ENCODE peak calls at places on chromosomes 5 and 9, in four cellular contexts. P, N, O and D are unnamed samples. For H3K4me1, the result is how much of the 10 kb centered on the place peaks cover.

GRCh38 chr9:130321539-130321938 is 56.0 kb downstream of the HMCN2 start:
- DNase-seq in P (no peak), O (no peak), N (no peak), D (no peak)

GRCh38 chr5:125026900-125027731 is 280.7 kb upstream of the ZNF608 start:
- DNase-seq in N (no peak), P (peak), O (no peak), D (no peak)

GRCh38 chr9:100505564-100506159 is 32.7 kb downstream of the TMEFF1 start:
- DNase-seq in O (peak), P (peak), N (peak), D (peak)

GRCh38 chr9:121559183-121559582 is 59.5 kb upstream of the GGTA1 start:
- DNase-seq in N (no peak), O (no peak), P (no peak), D (no peak)

GRCh38 chr5:178304761-178305645 is 72.4 kb upstream of the PHYKPL start:
- DNase-seq in N (no peak), P (no peak), O (no peak), D (no peak)

GRCh38 chr9:26833792-26834191 is 58.8 kb downstream of the CAAP1 start:
- DNase-seq in N (no peak), P (no peak), O (no peak), D (no peak)

GRCh38 chr5:9241459-9241858 is 304.4 kb downstream of the SEMA5A start:
- DNase-seq in N (no peak), O (no peak), P (no peak), D (no peak)

GRCh38 chr5:132272341-132273210 is 15.1 kb downstream of the PDLIM4 start:
- DNase-seq in N (peak), P (peak), O (peak), D (peak)

GRCh38 chr9:77013932-77014596 is 5.4 kb upstream of the FOXB2 start:
- DNase-seq in O (no peak), N (no peak), P (no peak), D (no peak)

GRCh38 chr9:88980732-88981336 is 10.4 kb upstream of the S1PR3 start:
- DNase-seq in N (no peak), P (no peak), O (no peak), D (no peak)

GRCh38 chr5:73544429-73545402 is 20.7 kb downstream of the ANKRA2 start:
- DNase-seq in P (peak), N (no peak), O (no peak), D (no peak)

GRCh38 chr9:106897223-106897622 is 34.3 kb downstream of the ZNF462 start:
- DNase-seq in N (no peak), P (no peak), O (no peak), D (no peak)

GRCh38 chr5:93874491-93874890 is 133.1 kb upstream of the POU5F2 start:
- DNase-seq in N (no peak), O (no peak), P (no peak), D (no peak)

GRCh38 chr5:6134281-6134680 is 244.1 kb downstream of the MED10 start:
- DNase-seq in N (no peak), P (no peak), O (no peak), D (no peak)

GRCh38 chr5:9059920-9060691 is 485.8 kb downstream of the SEMA5A start:
- DNase-seq in P (no peak), N (no peak), O (no peak), D (peak)

GRCh38 chr5:37875051-37875787 is 35.4 kb upstream of the GDNF start:
- DNase-seq in O (no peak), P (no peak), N (no peak), D (no peak)

GRCh38 chr9:134551657-134552348 is 89.8 kb upstream of the COL5A1 start:
- DNase-seq in N (no peak), P (no peak), O (no peak), D (peak)

GRCh38 chr5:161399996-161400562 is 146.4 kb downstream of the GABRB2 start:
- DNase-seq in O (no peak), P (no peak), N (no peak), D (no peak)

GRCh38 chr5:73030995-73031394 is 75.2 kb downstream of the FCHO2 start:
- DNase-seq in O (no peak), P (no peak), N (no peak), D (no peak)

GRCh38 chr9:118088075-118088474 is 383.9 kb downstream of the TLR4 start:
- DNase-seq in P (no peak), N (no peak), O (no peak), D (no peak)

GRCh38 chr9:752201-752600 is 89.3 kb upstream of the DMRT1 start:
- DNase-seq in N (no peak), P (no peak), O (no peak), D (peak)

GRCh38 chr5:178529080-178529479 is 61.1 kb downstream of the COL23A1 start:
- DNase-seq in P (no peak), O (no peak), N (no peak), D (peak)

GRCh38 chr5:7875151-7875550 is 6.2 kb downstream of the MTRR start:
- DNase-seq in P (no peak), O (no peak), N (no peak), D (no peak)
- H3K4me1 ChIP-seq in P (under half), O (under half), N (under half), D (under half)

GRCh38 chr9:37201581-37201980 is 81.2 kb downstream of the ZCCHC7 start:
- DNase-seq in O (no peak), N (no peak), P (no peak), D (no peak)
- H3K4me1 ChIP-seq in O (under half), N (under half), P (under half), D (under half)

GRCh38 chr5:81850494-81850893 is 99.6 kb upstream of the SSBP2 start:
- DNase-seq in P (no peak), N (peak), O (no peak), D (no peak)
- H3K4me1 ChIP-seq in P (under half), N (half or more), O (under half), D (under half)

DNA sequence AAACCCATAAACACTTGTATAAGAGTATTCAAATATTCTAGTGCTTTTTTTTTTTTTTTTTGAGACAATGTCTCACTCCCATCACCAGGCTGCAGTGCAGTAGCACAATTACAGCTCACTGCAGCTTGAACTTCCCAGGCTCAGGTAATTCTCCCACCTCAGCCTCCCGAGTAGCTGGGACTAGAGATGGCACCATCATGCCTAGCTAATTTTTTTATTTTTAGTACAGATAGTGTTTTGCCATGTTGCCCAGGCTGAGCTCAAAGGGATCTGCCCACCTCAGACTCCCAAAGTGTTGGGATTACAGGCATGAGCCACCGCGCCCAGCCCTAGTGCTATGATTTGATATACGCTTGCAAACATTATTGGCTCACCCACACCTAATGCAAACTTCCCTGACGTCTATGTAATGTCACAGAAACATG is 11.8 kb downstream of the IL6ST start:
- DNase-seq in O (no peak), N (no peak), P (peak), D (no peak)
- H3K4me1 ChIP-seq in O (half or more), N (under half), P (under half), D (under half)

GRCh38 chr5:159510282-159510681 is 180.0 kb upstream of the IL12B start:
- DNase-seq in N (no peak), P (peak), O (no peak), D (no peak)

GRCh38 chr5:159507661-159508060 is 177.4 kb upstream of the IL12B start:
- DNase-seq in N (no peak), P (no peak), O (no peak), D (no peak)

GRCh38 chr5:159507055-159507454 is 176.8 kb upstream of the IL12B start:
- DNase-seq in N (no peak), O (no peak), P (no peak), D (no peak)

GRCh38 chr5:159508344-159508743 is 178.1 kb upstream of the IL12B start:
- DNase-seq in N (no peak), P (no peak), O (no peak), D (no peak)

DNA sequence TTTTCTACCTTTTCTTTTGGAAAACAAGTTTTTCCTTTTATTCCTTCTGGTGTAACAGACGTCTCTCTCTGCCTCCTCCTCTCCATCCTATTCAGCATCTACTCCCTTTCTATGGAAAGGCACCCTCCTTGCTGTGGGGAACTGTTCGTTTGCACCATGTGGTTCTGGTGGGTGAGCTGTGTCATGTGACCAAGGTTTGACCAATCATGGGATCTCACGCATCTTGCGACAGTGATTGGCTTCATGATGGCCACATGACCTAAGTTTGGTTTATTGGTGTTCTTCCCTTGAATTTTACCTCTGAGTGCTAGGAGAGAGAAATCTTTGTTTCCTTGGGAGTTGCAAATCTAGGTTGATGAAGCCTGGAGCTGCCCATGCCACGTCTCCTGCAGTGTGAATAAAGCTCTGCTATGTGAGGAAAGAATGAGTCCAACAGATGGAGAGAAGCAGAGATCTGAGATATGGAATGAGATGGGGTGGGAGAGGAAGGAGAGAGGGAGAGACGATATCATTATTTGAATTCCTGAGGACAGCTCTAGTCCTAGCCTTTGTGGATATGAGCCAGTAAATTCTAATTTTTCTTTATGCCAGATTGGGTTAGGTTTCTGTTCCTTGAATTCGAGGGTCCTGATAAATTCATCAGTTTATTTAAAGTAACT is 178.8 kb upstream of the IL12B start:
- DNase-seq in O (no peak), N (no peak), P (no peak), D (no peak)
- H3K4me1 ChIP-seq in O (under half), N (under half), P (under half), D (under half)